ENCODE peak calls at places on chromosomes 6 and 20, in ten cellular contexts. E, N, K, Q, W, T, G, F, S and C are unnamed samples.

GRCh38 chr6:7176208-7176607 is 68.4 kb downstream of the RREB1 start:
- DNase-seq in E (no peak), N (no peak), K (no peak), Q (no peak), W (no peak), T (no peak), G (no peak), F (no peak), S (no peak), C (no peak)

GRCh38 chr6:30007132-30007764 is 53.8 kb upstream of the POLR1H start:
- DNase-seq in E (no peak), N (peak), K (peak), Q (peak), W (no peak), T (peak), G (no peak), F (no peak), S (no peak), C (peak)

GRCh38 chr6:167987396-167987795 is 10.1 kb upstream of the KIF25 start:
- DNase-seq in E (no peak), N (no peak), K (no peak), Q (no peak), W (no peak), T (no peak), G (no peak), F (no peak), S (no peak), C (no peak)

GRCh38 chr6:36973647-36974046 is 12.3 kb downstream of the MTCH1 start:
- DNase-seq in E (no peak), N (no peak), K (no peak), Q (no peak), W (no peak), T (no peak), G (no peak), F (no peak), S (no peak), C (no peak)

GRCh38 chr20:12963456-12963855 is 45.3 kb upstream of the SPTLC3 start:
- DNase-seq in E (no peak), N (no peak), K (no peak), Q (no peak), W (no peak), T (no peak), G (no peak), F (no peak), S (no peak), C (no peak)

GRCh38 chr6:144330588-144330987 is 45.5 kb downstream of the UTRN start:
- DNase-seq in E (no peak), N (no peak), K (peak), Q (no peak), W (no peak), T (no peak), G (no peak), F (no peak), S (no peak), C (no peak)

GRCh38 chr6:55490871-55491270 is 88.1 kb downstream of the HMGCLL1 start:
- DNase-seq in E (no peak), N (no peak), K (no peak), Q (no peak), W (no peak), T (no peak), G (no peak), F (no peak), S (no peak), C (no peak)

GRCh38 chr6:48449002-48449401 is 338.0 kb upstream of the PTCHD4 start:
- DNase-seq in E (no peak), N (no peak), K (no peak), Q (no peak), W (no peak), T (no peak), G (no peak), F (no peak), S (no peak), C (no peak)

GRCh38 chr6:143125896-143126573 is 65.3 kb downstream of the AIG1 start:
- DNase-seq in E (no peak), N (no peak), K (no peak), Q (no peak), W (no peak), T (no peak), G (peak), F (no peak), S (no peak), C (no peak)

GRCh38 chr20:34943808-34944568 is 11.6 kb downstream of the GSS start:
- DNase-seq in E (no peak), N (no peak), K (no peak), Q (no peak), W (no peak), T (no peak), G (no peak), F (no peak), S (no peak), C (no peak)

GRCh38 chr20:19993937-19994667 is 23.1 kb upstream of the NAA20 start:
- DNase-seq in E (no peak), N (no peak), K (no peak), Q (no peak), W (no peak), T (no peak), G (peak), F (peak), S (no peak), C (no peak)

GRCh38 chr20:45373353-45374100 is 4.6 kb downstream of the TP53TG5 start:
- DNase-seq in E (peak), N (peak), K (peak), Q (peak), W (peak), T (peak), G (peak), F (peak), S (peak), C (peak)

GRCh38 chr6:106253731-106254130 is 71.8 kb downstream of the ATG5 start:
- DNase-seq in E (no peak), N (no peak), K (no peak), Q (no peak), W (no peak), T (no peak), G (no peak), F (no peak), S (no peak), C (no peak)

GRCh38 chr20:2006452-2007381 is 12.9 kb upstream of the PDYN start:
- DNase-seq in E (peak), N (peak), K (peak), Q (peak), W (peak), T (no peak), G (peak), F (peak), S (peak), C (peak)

GRCh38 chr6:29685718-29686326 is 4.9 kb upstream of the ZFP57 start:
- DNase-seq in E (no peak), N (peak), K (peak), Q (no peak), W (no peak), T (no peak), G (no peak), F (no peak), S (no peak), C (no peak)

GRCh38 chr6:119179842-119180241 is 101.4 kb upstream of the FAM184A start:
- DNase-seq in E (peak), N (no peak), K (no peak), Q (no peak), W (no peak), T (no peak), G (no peak), F (no peak), S (no peak), C (no peak)

GRCh38 chr6:170288091-170288631 is 2.7 kb downstream of the DLL1 start:
- DNase-seq in E (no peak), N (no peak), K (no peak), Q (no peak), W (no peak), T (no peak), G (no peak), F (no peak), S (no peak), C (no peak)

GRCh38 chr20:14924433-14924832 is 587.0 kb upstream of the FLRT3 start:
- DNase-seq in E (no peak), N (no peak), K (no peak), Q (no peak), W (no peak), T (no peak), G (no peak), F (no peak), S (no peak), C (no peak)

GRCh38 chr6:92468066-92468465 is 951.3 kb downstream of the EPHA7 start:
- DNase-seq in E (no peak), N (no peak), K (no peak), Q (no peak), W (no peak), T (no peak), G (no peak), F (no peak), S (no peak), C (no peak)

GRCh38 chr6:10690651-10691445 is 3.6 kb downstream of the C6orf52 start:
- DNase-seq in E (no peak), N (no peak), K (peak), Q (no peak), W (no peak), T (no peak), G (no peak), F (no peak), S (no peak), C (no peak)

GRCh38 chr6:51855310-51856082 is 231.9 kb downstream of the PKHD1 start:
- DNase-seq in E (peak), N (peak), K (peak), Q (no peak), W (peak), T (peak), G (peak), F (no peak), S (peak), C (no peak)

GRCh38 chr6:170159040-170159965 is 131.6 kb downstream of the DLL1 start:
- DNase-seq in E (no peak), N (no peak), K (no peak), Q (no peak), W (no peak), T (no peak), G (no peak), F (no peak), S (no peak), C (no peak)

GRCh38 chr20:44648579-44648978 is 2.9 kb downstream of the ADA start:
- DNase-seq in E (peak), N (no peak), K (peak), Q (no peak), W (no peak), T (no peak), G (no peak), F (no peak), S (no peak), C (no peak)

GRCh38 chr6:36793296-36793912 is 45.8 kb downstream of the CPNE5 start:
- DNase-seq in E (no peak), N (no peak), K (peak), Q (no peak), W (no peak), T (no peak), G (no peak), F (no peak), S (no peak), C (no peak)

GRCh38 chr6:11854418-11855165 is 76.0 kb upstream of the ADTRP start:
- DNase-seq in E (no peak), N (no peak), K (no peak), Q (no peak), W (no peak), T (no peak), G (peak), F (peak), S (no peak), C (peak)

GRCh38 chr20:25499855-25500434 is 85.4 kb downstream of the NINL start:
- DNase-seq in E (no peak), N (no peak), K (no peak), Q (no peak), W (no peak), T (no peak), G (no peak), F (no peak), S (no peak), C (no peak)

GRCh38 chr6:37994238-37994637 is 174.7 kb downstream of the ZFAND3 start:
- DNase-seq in E (no peak), N (no peak), K (peak), Q (no peak), W (no peak), T (no peak), G (peak), F (no peak), S (no peak), C (no peak)

GRCh38 chr6:164109770-164110140 is 695.2 kb downstream of the QKI start:
- DNase-seq in E (no peak), N (peak), K (no peak), Q (no peak), W (no peak), T (no peak), G (no peak), F (no peak), S (no peak), C (no peak)

GRCh38 chr6:140671926-140672325 is 1297.5 kb upstream of the CITED2 start:
- DNase-seq in E (no peak), N (no peak), K (peak), Q (no peak), W (no peak), T (no peak), G (peak), F (peak), S (no peak), C (no peak)

GRCh38 chr20:44598413-44599290 is 16.3 kb downstream of the PKIG start:
- DNase-seq in E (peak), N (no peak), K (peak), Q (no peak), W (no peak), T (no peak), G (no peak), F (no peak), S (no peak), C (peak)

GRCh38 chr20:36145877-36146707 is 8.4 kb upstream of the EPB41L1 start:
- DNase-seq in E (no peak), N (no peak), K (no peak), Q (no peak), W (no peak), T (no peak), G (no peak), F (no peak), S (no peak), C (no peak)